ENCODE peak calls at places on chromosomes 12 and 14, in eight cellular contexts. C is A549, V is IMR-90, G is uterus, B is adrenal gland, S is suprapubic skin, J is heart left ventricle, A is body of pancreas. N is an unnamed sample. For H3K4me1, the result is how much of the 10 kb centered on the place peaks cover.

GRCh38 chr12:64006211-64006610 is 161.7 kb downstream of the SRGAP1 start:
- DNase-seq in J (no peak), C (no peak), A (no peak), G (no peak), V (peak), B (no peak), S (no peak), N (no peak)

GRCh38 chr14:54929556-54929955 is 26.9 kb upstream of the GCH1 start:
- DNase-seq in B (no peak), A (peak), C (no peak), S (no peak), G (no peak), V (no peak), J (no peak), N (no peak)

GRCh38 chr14:78631551-78631950 is 461.4 kb downstream of the NRXN3 start:
- DNase-seq in C (no peak), G (no peak), J (no peak), S (no peak), B (no peak), A (no peak), V (no peak), N (no peak)

GRCh38 chr14:55730602-55731001 is 150.6 kb downstream of the KTN1 start:
- DNase-seq in G (no peak), V (peak), B (no peak), S (no peak), C (no peak), A (no peak), J (no peak), N (no peak)

GRCh38 chr14:85172290-85172689 is 357.7 kb upstream of the FLRT2 start:
- DNase-seq in A (no peak), S (no peak), C (no peak), G (no peak), J (no peak), V (no peak), B (no peak), N (no peak)

GRCh38 chr12:123059501-123059900 is 79.0 kb downstream of the ARL6IP4 start:
- DNase-seq in B (no peak), J (peak), V (no peak), S (no peak), A (no peak), G (no peak), C (no peak), N (no peak)

GRCh38 chr12:53479314-53479713 is 19.9 kb downstream of the MAP3K12 start:
- DNase-seq in G (no peak), V (no peak), A (no peak), B (no peak), C (no peak), S (no peak), J (no peak), N (no peak)

GRCh38 chr14:94501588-94502516 is 7.4 kb downstream of the SERPINA12 start:
- DNase-seq in G (no peak), A (peak), B (no peak), J (no peak), V (no peak), C (no peak), S (peak), N (no peak)

GRCh38 chr14:94423465-94424056 is 29.0 kb downstream of the SERPINA11 start:
- DNase-seq in A (peak), J (peak), B (peak), V (peak), S (peak), G (peak), C (peak), N (no peak)

GRCh38 chr14:88798161-88798560 is 5.4 kb upstream of the EML5 start:
- DNase-seq in J (no peak), B (no peak), S (no peak), A (peak), G (no peak), V (no peak), C (no peak), N (no peak)

GRCh38 chr12:58421990-58422389 is 480.6 kb downstream of the ATP23 start:
- DNase-seq in S (no peak), G (no peak), B (no peak), V (no peak), J (no peak), A (no peak), C (no peak), N (no peak)

GRCh38 chr12:58420496-58420895 is 479.1 kb downstream of the ATP23 start:
- DNase-seq in B (no peak), V (no peak), A (no peak), C (no peak), J (no peak), S (no peak), G (no peak), N (no peak)

GRCh38 chr12:58419905-58420304 is 478.5 kb downstream of the ATP23 start:
- DNase-seq in J (no peak), B (no peak), A (no peak), V (peak), S (no peak), C (no peak), G (no peak), N (no peak)

GRCh38 chr12:58425481-58426392 is 484.4 kb downstream of the ATP23 start:
- DNase-seq in G (no peak), V (peak), B (peak), S (no peak), J (peak), A (no peak), C (peak), N (no peak)

GRCh38 chr12:58424735-58425379 is 483.5 kb downstream of the ATP23 start:
- DNase-seq in S (no peak), G (no peak), C (no peak), J (no peak), A (no peak), B (no peak), V (no peak), N (no peak)
- H3K27ac ChIP-seq in S (peak), G (peak), C (peak), J (peak), A (peak), B (peak), V (peak), N (peak)

GRCh38 chr12:11757095-11757494 is 107.6 kb downstream of the ETV6 start:
- DNase-seq in S (no peak), A (no peak), V (no peak), C (no peak), B (no peak), G (no peak), J (no peak), N (no peak)
- H3K4me1 ChIP-seq in S (under half), A (under half), V (under half), C (under half), B (under half), G (under half), J (half or more), N (under half)

DNA sequence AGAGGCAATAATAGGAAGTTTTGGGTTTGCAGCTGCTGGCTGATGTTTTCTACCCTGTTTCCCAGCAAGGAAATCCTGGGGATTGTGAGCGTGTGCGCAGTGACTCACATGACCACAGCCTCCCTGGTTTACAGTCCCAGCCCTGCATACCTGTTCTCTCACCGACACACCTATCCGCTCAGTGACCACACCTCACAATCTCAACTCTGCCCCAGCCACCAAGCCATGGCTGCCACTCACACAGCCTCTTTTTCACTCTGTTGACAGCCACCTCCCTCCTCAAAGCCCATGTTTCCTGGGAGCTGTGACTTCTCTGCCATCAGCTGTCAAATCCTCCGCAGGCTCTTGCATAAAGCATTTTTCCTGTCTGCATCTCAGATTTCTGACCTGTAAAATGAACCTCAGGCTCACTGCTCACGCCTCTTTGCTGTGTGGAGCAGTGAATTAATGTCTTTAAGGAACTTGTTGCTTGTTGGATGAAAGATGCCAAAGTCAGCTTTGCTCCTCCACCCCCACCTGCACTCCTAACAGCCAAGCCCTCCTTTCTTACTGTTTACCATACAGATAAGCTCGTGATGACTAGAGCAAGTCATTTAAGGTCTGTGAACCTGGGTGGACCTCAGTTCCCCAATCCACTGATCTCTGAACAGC is 43.5 kb downstream of the B4GALNT3 start:
- DNase-seq in J (no peak), V (no peak), G (no peak), A (peak), S (no peak), C (no peak), B (peak), N (no peak)
- TF ChIP-seq POLR2A in J (no peak), V (no peak), G (no peak), A (no peak), S (no peak), C (no peak), B (no peak), N (no peak)

GRCh38 chr14:34376868-34377267 is 85.2 kb downstream of the SPTSSA start:
- DNase-seq in J (no peak), C (no peak), G (no peak), B (no peak), V (no peak), A (no peak), S (no peak), N (no peak)

GRCh38 chr14:34368115-34368970 is 93.7 kb downstream of the SPTSSA start:
- DNase-seq in G (no peak), V (peak), J (no peak), C (no peak), B (peak), S (no peak), A (no peak), N (no peak)

GRCh38 chr14:34374998-34375740 is 86.9 kb downstream of the SPTSSA start:
- DNase-seq in B (no peak), A (no peak), S (no peak), C (no peak), J (no peak), G (no peak), V (no peak), N (no peak)

GRCh38 chr14:34368971-34369665 is 92.9 kb downstream of the SPTSSA start:
- DNase-seq in G (no peak), J (no peak), V (no peak), S (no peak), C (no peak), B (no peak), A (no peak), N (no peak)

GRCh38 chr14:34372766-34373165 is 89.3 kb downstream of the SPTSSA start:
- DNase-seq in S (no peak), G (no peak), V (no peak), A (no peak), J (no peak), C (no peak), B (no peak), N (no peak)
- H3K27ac ChIP-seq in S (peak), G (no peak), V (no peak), A (no peak), J (no peak), C (peak), B (no peak), N (peak)

DNA sequence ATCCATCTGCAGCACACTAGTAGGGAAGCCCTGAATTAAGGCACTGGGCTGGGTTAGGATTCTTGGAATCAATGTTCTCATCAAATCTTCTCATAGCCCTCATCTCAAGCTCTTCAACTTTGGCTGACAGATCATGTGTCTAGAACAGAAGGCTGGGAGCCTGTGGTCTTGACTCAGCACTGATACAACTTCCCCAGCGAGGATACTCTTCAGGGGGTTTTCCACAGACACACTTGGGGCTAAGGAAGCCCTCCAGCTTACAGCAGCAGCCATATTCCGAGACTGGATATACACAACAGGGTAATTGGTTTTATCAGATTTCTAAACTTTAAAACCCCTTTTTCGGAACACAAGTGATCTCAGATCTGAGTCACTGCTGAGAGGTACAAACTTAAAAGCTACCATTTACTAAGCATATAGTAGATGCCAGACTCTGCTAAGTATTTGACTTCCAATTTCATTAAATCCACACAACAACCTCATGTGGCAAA is 3.5 kb downstream of the FMNL3 start:
- DNase-seq in A (peak), J (no peak), V (peak), S (no peak), B (no peak), G (no peak), C (no peak), N (no peak)
- H3K4me1 ChIP-seq in A (under half), J (half or more), V (under half), S (under half), B (under half), G (under half), C (under half), N (under half)